ENCODE peak calls at places on chromosomes 3 and 15, in six cellular contexts. O, P, D, X, F and B are unnamed samples.

GRCh38 chr3:11543141-11543947 is 100.4 kb downstream of the VGLL4 start:
- DNase-seq in D (no peak), P (no peak), X (no peak), O (peak; percentile 11), F (no peak), B (no peak)

GRCh38 chr3:141530133-141530768 is 43.4 kb downstream of the RASA2 start:
- DNase-seq in X (no peak), O (no peak), F (no peak), P (no peak), D (peak; percentile 78), B (no peak)

GRCh38 chr3:141243295-141243707 is 11.7 kb downstream of the PXYLP1 start:
- DNase-seq in P (no peak), F (no peak), D (no peak), O (no peak), X (no peak), B (no peak)

GRCh38 chr15:64902863-64903262 is 8.8 kb upstream of the ANKDD1A start:
- DNase-seq in F (no peak), X (no peak), O (no peak), P (no peak), D (no peak), B (no peak)

GRCh38 chr3:45653205-45653604 is 36.0 kb upstream of the SACM1L start:
- DNase-seq in F (no peak), O (no peak), P (no peak), X (no peak), D (no peak), B (no peak)

GRCh38 chr3:52636673-52637072 is 49.0 kb downstream of the PBRM1 start:
- DNase-seq in O (no peak), P (no peak), X (no peak), F (no peak), D (no peak), B (no peak)

GRCh38 chr3:19891740-19892139 is 42.3 kb downstream of the EFHB start:
- DNase-seq in X (no peak), P (no peak), D (peak; percentile 46), F (no peak), O (no peak), B (no peak)

GRCh38 chr3:127639173-127640030 is 10.4 kb downstream of the PODXL2 start:
- DNase-seq in P (no peak), F (no peak), X (no peak), D (peak; percentile 69), O (no peak), B (no peak)

GRCh38 chr3:40337136-40338108 is 27.9 kb downstream of the EIF1B start:
- DNase-seq in X (no peak), P (peak; percentile 34), F (peak; percentile 40), O (no peak), D (no peak), B (no peak)

GRCh38 chr3:121481116-121481895 is 64.5 kb downstream of the POLQ start:
- DNase-seq in P (no peak), X (no peak), O (no peak), F (no peak), D (peak; percentile 80), B (no peak)

GRCh38 chr15:33242669-33243191 is 48.2 kb upstream of the FMN1 start:
- DNase-seq in O (no peak), D (peak; percentile 15), F (no peak), X (peak; percentile 15), P (no peak), B (no peak)
- TF ChIP-seq CTCF in O (peak; percentile 22), D (peak; percentile 80), F (peak; percentile 57), X (peak; percentile 65), P (peak; percentile 24), B (peak; percentile 46)

GRCh38 chr3:31531992-31532586 is 636 bp upstream of the STT3B start:
- DNase-seq in X (peak; percentile 99), F (peak; percentile 98), D (peak; percentile 98), O (peak; percentile 100), P (peak; percentile 98), B (peak; percentile 98)
- TF ChIP-seq CTCF in X (no peak), F (no peak), D (peak; percentile 48), O (peak; percentile 5), P (no peak), B (peak; percentile 4)

GRCh38 chr15:60318236-60318867 is 79.4 kb downstream of the ANXA2 start:
- DNase-seq in O (no peak), F (no peak), P (no peak), D (no peak), X (no peak), B (no peak)

GRCh38 chr15:60320365-60320764 is 77.4 kb downstream of the ANXA2 start:
- DNase-seq in P (no peak), O (no peak), D (no peak), F (no peak), X (no peak), B (no peak)

GRCh38 chr15:60315878-60316277 is 81.9 kb downstream of the ANXA2 start:
- DNase-seq in F (no peak), X (no peak), P (no peak), D (no peak), O (no peak), B (no peak)

GRCh38 chr15:60316961-60317360 is 80.8 kb downstream of the ANXA2 start:
- DNase-seq in P (no peak), O (no peak), X (no peak), F (no peak), D (no peak), B (no peak)
- TF ChIP-seq CTCF in P (no peak), O (no peak), X (no peak), F (no peak), D (no peak), B (no peak)

GRCh38 chr3:12579919-12580318 is 23.0 kb downstream of the MKRN2 start:
- DNase-seq in P (no peak), D (peak; percentile 34), F (no peak), O (peak; percentile 54), X (no peak), B (no peak)

GRCh38 chr3:12577379-12577778 is 20.5 kb downstream of the MKRN2 start:
- DNase-seq in D (no peak), F (no peak), X (no peak), P (no peak), O (no peak), B (no peak)

GRCh38 chr3:12582730-12583129 is 25.8 kb downstream of the MKRN2 start:
- DNase-seq in O (no peak), F (no peak), P (no peak), X (no peak), D (no peak), B (no peak)

GRCh38 chr3:12579456-12579855 is 22.6 kb downstream of the MKRN2 start:
- DNase-seq in D (no peak), X (no peak), F (no peak), O (no peak), P (no peak), B (no peak)

GRCh38 chr3:12578742-12579141 is 21.9 kb downstream of the MKRN2 start:
- DNase-seq in D (no peak), X (no peak), F (no peak), P (no peak), O (no peak), B (no peak)
- TF ChIP-seq CTCF in D (peak; percentile 69), X (no peak), F (peak; percentile 23), P (no peak), O (no peak), B (peak; percentile 25)

GRCh38 chr15:57635300-57635944 is 43.7 kb downstream of the MYZAP start:
- DNase-seq in P (no peak), O (peak; percentile 81), F (no peak), X (no peak), D (no peak), B (no peak)

GRCh38 chr15:57637836-57638235 is 46.1 kb downstream of the MYZAP start:
- DNase-seq in X (no peak), F (no peak), P (no peak), D (no peak), O (no peak), B (no peak)

GRCh38 chr15:57646057-57646456 is 54.4 kb downstream of the MYZAP start:
- DNase-seq in P (no peak), X (no peak), O (no peak), D (no peak), F (no peak), B (no peak)

GRCh38 chr15:57639306-57639705 is 47.6 kb downstream of the MYZAP start:
- DNase-seq in D (no peak), O (no peak), F (no peak), X (no peak), P (no peak), B (no peak)

DNA sequence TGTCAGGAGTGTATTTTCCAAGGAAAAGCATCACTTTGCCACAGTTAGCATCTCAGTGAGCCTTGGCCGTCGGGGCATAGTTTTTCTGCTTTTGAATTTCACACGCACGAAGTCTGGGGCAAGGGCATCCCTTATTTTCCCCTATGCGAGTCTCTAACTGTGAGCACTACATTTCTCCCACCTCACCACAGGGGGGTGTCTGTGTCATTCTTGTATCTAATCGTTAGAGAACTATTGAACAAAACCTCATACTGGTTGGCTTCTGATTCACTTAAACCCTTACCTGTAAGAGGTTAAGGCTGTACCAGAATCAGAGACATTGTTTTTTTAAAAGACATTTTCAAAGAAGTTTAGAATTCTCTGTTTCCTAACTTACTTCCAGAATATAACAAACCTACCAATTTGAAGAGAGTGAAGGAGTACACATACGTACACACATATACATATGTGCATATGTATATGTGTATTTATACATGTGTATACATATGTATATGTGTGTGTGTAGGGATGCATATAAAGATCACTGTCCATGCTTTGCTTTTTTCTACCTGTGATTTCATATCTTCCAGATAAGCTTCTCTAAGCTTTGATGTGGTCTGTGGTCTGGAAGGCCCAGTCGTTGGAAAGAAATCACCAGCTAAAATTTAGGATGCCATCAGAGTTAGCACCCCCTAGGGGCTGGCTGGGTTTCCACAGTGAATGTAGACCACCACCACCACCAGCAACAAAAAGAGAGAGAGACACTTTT is 49.4 kb downstream of the MYZAP start:
- DNase-seq in P (peak; percentile 18), X (peak; percentile 51), F (no peak), O (no peak), D (no peak), B (no peak)
- TF ChIP-seq CTCF in P (peak; percentile 17), X (peak; percentile 63), F (peak; percentile 52), O (peak; percentile 32), D (peak; percentile 56), B (peak; percentile 51)

GRCh38 chr3:123720638-123721037 is 135.8 kb upstream of the HACD2 start:
- DNase-seq in F (no peak), X (no peak), O (no peak), D (no peak), P (no peak), B (no peak)

GRCh38 chr3:123725652-123726400 is 141.0 kb upstream of the HACD2 start:
- DNase-seq in D (no peak), X (no peak), P (no peak), F (no peak), O (no peak), B (no peak)

GRCh38 chr3:123722021-123722420 is 137.2 kb upstream of the HACD2 start:
- DNase-seq in O (no peak), D (no peak), P (no peak), F (no peak), X (no peak), B (no peak)

GRCh38 chr3:123723527-123724168 is 138.8 kb upstream of the HACD2 start:
- DNase-seq in O (peak; percentile 58), F (peak; percentile 18), D (peak; percentile 80), X (peak; percentile 70), P (peak; percentile 76), B (peak; percentile 48)

DNA sequence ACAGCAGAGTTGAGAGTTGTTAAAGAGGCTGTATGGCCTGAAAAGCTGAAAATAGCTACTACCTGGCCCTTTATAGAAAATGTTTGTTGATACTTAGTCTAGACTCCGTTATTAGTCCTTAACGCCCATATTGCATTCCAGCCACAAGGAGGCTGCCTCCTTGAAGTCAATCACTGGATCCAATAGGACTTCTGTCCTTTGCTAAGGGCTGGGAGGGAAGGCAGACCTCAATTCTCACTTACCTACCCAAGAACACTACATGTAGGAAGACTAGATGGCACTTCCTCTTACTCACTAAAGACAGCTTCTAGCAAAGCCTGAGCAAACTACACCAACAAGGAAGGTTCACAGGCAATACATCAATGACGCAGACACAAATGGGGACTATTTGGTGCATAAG is 139.5 kb upstream of the HACD2 start:
- DNase-seq in P (no peak), O (no peak), X (no peak), F (no peak), D (peak; percentile 34), B (no peak)
- TF ChIP-seq CTCF in P (no peak), O (no peak), X (no peak), F (no peak), D (peak; percentile 66), B (no peak)